ENCODE peak calls at places on chromosomes 5 and 9, in ten cellular contexts. One of them, this sample, is unnamed.

GRCh38 chr9:135399000-135399649 is 80.5 kb upstream of the PPP1R26 start:
- DNase-seq in AG09309: no peak
- DNase-seq in lower leg skin: no peak
- DNase-seq in heart right ventricle: no peak
- DNase-seq in epithelial cell of esophagus: no peak
- DNase-seq in bronchial epithelial cell: no peak
- DNase-seq in tibial artery: no peak
- DNase-seq in GM23338: no peak
- DNase-seq in tibial nerve: no peak
- DNase-seq in body of pancreas: no peak
- DNase-seq in this sample: no peak

GRCh38 chr5:24226492-24226891 is 418.3 kb downstream of the CDH10 start:
- DNase-seq in tibial nerve: no peak
- DNase-seq in body of pancreas: no peak
- DNase-seq in GM23338: no peak
- DNase-seq in heart right ventricle: no peak
- DNase-seq in bronchial epithelial cell: no peak
- DNase-seq in tibial artery: peak
- DNase-seq in AG09309: no peak
- DNase-seq in epithelial cell of esophagus: no peak
- DNase-seq in lower leg skin: no peak
- DNase-seq in this sample: no peak

GRCh38 chr5:31122998-31123950 is 70.2 kb upstream of the CDH6 start:
- DNase-seq in GM23338: no peak
- DNase-seq in epithelial cell of esophagus: peak
- DNase-seq in AG09309: no peak
- DNase-seq in lower leg skin: no peak
- DNase-seq in body of pancreas: no peak
- DNase-seq in heart right ventricle: no peak
- DNase-seq in tibial nerve: no peak
- DNase-seq in tibial artery: no peak
- DNase-seq in bronchial epithelial cell: peak
- DNase-seq in this sample: no peak

GRCh38 chr9:38423939-38424843 is at the start of gene IGFBPL1:
- DNase-seq in body of pancreas: no peak
- DNase-seq in epithelial cell of esophagus: peak
- DNase-seq in AG09309: no peak
- DNase-seq in lower leg skin: peak
- DNase-seq in heart right ventricle: no peak
- DNase-seq in GM23338: peak
- DNase-seq in tibial artery: no peak
- DNase-seq in bronchial epithelial cell: no peak
- DNase-seq in tibial nerve: no peak
- DNase-seq in this sample: peak

GRCh38 chr5:4058899-4059298 is 463.3 kb downstream of the IRX1 start:
- DNase-seq in tibial artery: no peak
- DNase-seq in tibial nerve: no peak
- DNase-seq in heart right ventricle: peak
- DNase-seq in AG09309: no peak
- DNase-seq in bronchial epithelial cell: no peak
- DNase-seq in GM23338: no peak
- DNase-seq in body of pancreas: no peak
- DNase-seq in epithelial cell of esophagus: peak
- DNase-seq in lower leg skin: no peak
- DNase-seq in this sample: no peak

GRCh38 chr5:17879276-17879675 is 245.0 kb downstream of the TAF11L14 start:
- DNase-seq in lower leg skin: no peak
- DNase-seq in heart right ventricle: no peak
- DNase-seq in GM23338: no peak
- DNase-seq in epithelial cell of esophagus: no peak
- DNase-seq in tibial nerve: no peak
- DNase-seq in body of pancreas: no peak
- DNase-seq in tibial artery: no peak
- DNase-seq in bronchial epithelial cell: no peak
- DNase-seq in AG09309: no peak
- DNase-seq in this sample: no peak

GRCh38 chr5:83577036-83577636 is 105.6 kb downstream of the VCAN start:
- DNase-seq in tibial nerve: no peak
- DNase-seq in body of pancreas: peak
- DNase-seq in lower leg skin: no peak
- DNase-seq in heart right ventricle: no peak
- DNase-seq in AG09309: no peak
- DNase-seq in tibial artery: no peak
- DNase-seq in epithelial cell of esophagus: peak
- DNase-seq in GM23338: no peak
- DNase-seq in bronchial epithelial cell: peak
- DNase-seq in this sample: no peak

GRCh38 chr5:177333420-177334154 is 17.9 kb downstream of the LMAN2 start:
- DNase-seq in tibial artery: no peak
- DNase-seq in AG09309: no peak
- DNase-seq in body of pancreas: no peak
- DNase-seq in bronchial epithelial cell: no peak
- DNase-seq in lower leg skin: no peak
- DNase-seq in tibial nerve: no peak
- DNase-seq in GM23338: no peak
- DNase-seq in epithelial cell of esophagus: no peak
- DNase-seq in heart right ventricle: no peak
- DNase-seq in this sample: no peak

GRCh38 chr5:143207058-143207457 is 196.4 kb downstream of the NR3C1 start:
- DNase-seq in epithelial cell of esophagus: no peak
- DNase-seq in heart right ventricle: no peak
- DNase-seq in tibial nerve: no peak
- DNase-seq in tibial artery: no peak
- DNase-seq in lower leg skin: no peak
- DNase-seq in body of pancreas: no peak
- DNase-seq in GM23338: no peak
- DNase-seq in AG09309: no peak
- DNase-seq in bronchial epithelial cell: no peak
- DNase-seq in this sample: no peak
- H3K4me3 ChIP-seq in epithelial cell of esophagus: no peak
- H3K4me3 ChIP-seq in heart right ventricle: no peak
- H3K4me3 ChIP-seq in tibial nerve: no peak
- H3K4me3 ChIP-seq in tibial artery: no peak
- H3K4me3 ChIP-seq in lower leg skin: no peak
- H3K4me3 ChIP-seq in body of pancreas: no peak
- H3K4me3 ChIP-seq in GM23338: no peak
- H3K4me3 ChIP-seq in AG09309: no peak
- H3K4me3 ChIP-seq in bronchial epithelial cell: no peak
- H3K4me3 ChIP-seq in this sample: no peak

GRCh38 chr5:92884464-92884863 is 696.6 kb downstream of the NR2F1-AS1 start:
- DNase-seq in GM23338: no peak
- DNase-seq in tibial nerve: no peak
- DNase-seq in bronchial epithelial cell: no peak
- DNase-seq in AG09309: no peak
- DNase-seq in epithelial cell of esophagus: no peak
- DNase-seq in heart right ventricle: no peak
- DNase-seq in tibial artery: no peak
- DNase-seq in lower leg skin: no peak
- DNase-seq in body of pancreas: no peak
- DNase-seq in this sample: no peak
- TF ChIP-seq CTCF in GM23338: no peak
- TF ChIP-seq CTCF in tibial nerve: no peak
- TF ChIP-seq CTCF in bronchial epithelial cell: no peak
- TF ChIP-seq CTCF in AG09309: no peak
- TF ChIP-seq CTCF in epithelial cell of esophagus: no peak
- TF ChIP-seq CTCF in heart right ventricle: no peak
- TF ChIP-seq CTCF in tibial artery: no peak
- TF ChIP-seq CTCF in lower leg skin: no peak
- TF ChIP-seq CTCF in body of pancreas: no peak
- TF ChIP-seq CTCF in this sample: no peak

GRCh38 chr9:35729101-35729500 is 2.9 kb downstream of the TLN1 start:
- DNase-seq in bronchial epithelial cell: no peak
- DNase-seq in epithelial cell of esophagus: no peak
- DNase-seq in body of pancreas: no peak
- DNase-seq in heart right ventricle: no peak
- DNase-seq in lower leg skin: no peak
- DNase-seq in tibial nerve: no peak
- DNase-seq in AG09309: no peak
- DNase-seq in tibial artery: no peak
- DNase-seq in GM23338: no peak
- DNase-seq in this sample: no peak

GRCh38 chr9:35728041-35728971 is 3.7 kb downstream of the TLN1 start:
- DNase-seq in GM23338: peak
- DNase-seq in tibial artery: peak
- DNase-seq in tibial nerve: peak
- DNase-seq in heart right ventricle: peak
- DNase-seq in bronchial epithelial cell: peak
- DNase-seq in AG09309: peak
- DNase-seq in body of pancreas: peak
- DNase-seq in lower leg skin: peak
- DNase-seq in epithelial cell of esophagus: peak
- DNase-seq in this sample: peak

GRCh38 chr9:35727676-35728040 is 4.3 kb downstream of the TLN1 start:
- DNase-seq in lower leg skin: no peak
- DNase-seq in bronchial epithelial cell: no peak
- DNase-seq in AG09309: no peak
- DNase-seq in epithelial cell of esophagus: no peak
- DNase-seq in heart right ventricle: no peak
- DNase-seq in GM23338: no peak
- DNase-seq in tibial nerve: no peak
- DNase-seq in tibial artery: no peak
- DNase-seq in body of pancreas: no peak
- DNase-seq in this sample: no peak

GRCh38 chr9:35725362-35725761 is 6.6 kb downstream of the TLN1 start:
- DNase-seq in body of pancreas: no peak
- DNase-seq in tibial nerve: no peak
- DNase-seq in heart right ventricle: no peak
- DNase-seq in bronchial epithelial cell: no peak
- DNase-seq in AG09309: no peak
- DNase-seq in GM23338: peak
- DNase-seq in lower leg skin: no peak
- DNase-seq in epithelial cell of esophagus: no peak
- DNase-seq in tibial artery: no peak
- DNase-seq in this sample: no peak

DNA sequence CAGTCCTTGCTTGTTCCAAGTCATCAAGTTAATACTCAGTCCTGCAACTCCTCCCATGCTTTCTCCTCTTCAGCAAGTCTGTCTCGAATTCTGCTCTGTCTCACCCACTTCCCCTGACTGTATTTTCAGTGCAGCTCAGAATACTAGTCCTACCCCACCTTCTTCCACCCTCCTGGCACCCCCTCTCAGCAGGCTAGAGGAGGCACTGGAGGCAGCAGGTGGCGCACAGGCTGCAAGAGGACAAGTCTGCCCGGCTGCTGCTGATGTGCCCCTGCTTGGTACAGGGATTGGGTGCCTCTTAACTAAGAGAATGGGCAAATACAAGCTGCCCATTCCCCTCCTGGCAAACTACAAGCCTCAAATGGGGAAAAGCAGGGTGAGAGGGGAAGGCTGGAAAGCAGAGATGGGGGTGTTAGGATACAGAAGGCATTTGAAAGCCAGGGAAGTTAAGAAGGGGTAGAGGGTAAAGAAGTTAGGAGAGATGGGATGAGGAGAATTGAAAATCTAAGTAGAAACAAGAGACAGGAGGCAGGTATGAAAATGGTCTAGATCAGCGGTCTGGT is 5.0 kb downstream of the TLN1 start:
- DNase-seq in body of pancreas: no peak
- DNase-seq in GM23338: peak
- DNase-seq in tibial nerve: no peak
- DNase-seq in lower leg skin: no peak
- DNase-seq in bronchial epithelial cell: no peak
- DNase-seq in heart right ventricle: peak
- DNase-seq in tibial artery: peak
- DNase-seq in epithelial cell of esophagus: peak
- DNase-seq in AG09309: peak
- DNase-seq in this sample: peak
- H3K4me3 ChIP-seq in body of pancreas: no peak
- H3K4me3 ChIP-seq in GM23338: peak
- H3K4me3 ChIP-seq in tibial nerve: no peak
- H3K4me3 ChIP-seq in lower leg skin: no peak
- H3K4me3 ChIP-seq in bronchial epithelial cell: no peak
- H3K4me3 ChIP-seq in heart right ventricle: peak
- H3K4me3 ChIP-seq in tibial artery: peak
- H3K4me3 ChIP-seq in epithelial cell of esophagus: no peak
- H3K4me3 ChIP-seq in AG09309: peak
- H3K4me3 ChIP-seq in this sample: peak

GRCh38 chr9:83979812-83980394 is at the start of gene HNRNPK:
- DNase-seq in tibial nerve: peak
- DNase-seq in GM23338: peak
- DNase-seq in epithelial cell of esophagus: peak
- DNase-seq in body of pancreas: peak
- DNase-seq in heart right ventricle: peak
- DNase-seq in bronchial epithelial cell: peak
- DNase-seq in AG09309: peak
- DNase-seq in lower leg skin: peak
- DNase-seq in tibial artery: peak
- DNase-seq in this sample: peak

GRCh38 chr9:83978992-83979811 is 813 bp downstream of the HNRNPK start:
- DNase-seq in lower leg skin: peak
- DNase-seq in heart right ventricle: peak
- DNase-seq in GM23338: peak
- DNase-seq in epithelial cell of esophagus: peak
- DNase-seq in tibial nerve: peak
- DNase-seq in tibial artery: peak
- DNase-seq in bronchial epithelial cell: peak
- DNase-seq in AG09309: peak
- DNase-seq in body of pancreas: peak
- DNase-seq in this sample: peak

GRCh38 chr9:83977196-83977595 is 2.8 kb downstream of the HNRNPK start:
- DNase-seq in heart right ventricle: no peak
- DNase-seq in GM23338: no peak
- DNase-seq in bronchial epithelial cell: no peak
- DNase-seq in tibial artery: no peak
- DNase-seq in AG09309: no peak
- DNase-seq in tibial nerve: no peak
- DNase-seq in epithelial cell of esophagus: no peak
- DNase-seq in lower leg skin: no peak
- DNase-seq in body of pancreas: no peak
- DNase-seq in this sample: no peak

GRCh38 chr9:83981126-83981871 is 694 bp downstream of the RMI1 start:
- DNase-seq in epithelial cell of esophagus: peak
- DNase-seq in body of pancreas: peak
- DNase-seq in AG09309: no peak
- DNase-seq in tibial nerve: no peak
- DNase-seq in tibial artery: peak
- DNase-seq in heart right ventricle: no peak
- DNase-seq in GM23338: peak
- DNase-seq in lower leg skin: no peak
- DNase-seq in bronchial epithelial cell: peak
- DNase-seq in this sample: no peak

DNA sequence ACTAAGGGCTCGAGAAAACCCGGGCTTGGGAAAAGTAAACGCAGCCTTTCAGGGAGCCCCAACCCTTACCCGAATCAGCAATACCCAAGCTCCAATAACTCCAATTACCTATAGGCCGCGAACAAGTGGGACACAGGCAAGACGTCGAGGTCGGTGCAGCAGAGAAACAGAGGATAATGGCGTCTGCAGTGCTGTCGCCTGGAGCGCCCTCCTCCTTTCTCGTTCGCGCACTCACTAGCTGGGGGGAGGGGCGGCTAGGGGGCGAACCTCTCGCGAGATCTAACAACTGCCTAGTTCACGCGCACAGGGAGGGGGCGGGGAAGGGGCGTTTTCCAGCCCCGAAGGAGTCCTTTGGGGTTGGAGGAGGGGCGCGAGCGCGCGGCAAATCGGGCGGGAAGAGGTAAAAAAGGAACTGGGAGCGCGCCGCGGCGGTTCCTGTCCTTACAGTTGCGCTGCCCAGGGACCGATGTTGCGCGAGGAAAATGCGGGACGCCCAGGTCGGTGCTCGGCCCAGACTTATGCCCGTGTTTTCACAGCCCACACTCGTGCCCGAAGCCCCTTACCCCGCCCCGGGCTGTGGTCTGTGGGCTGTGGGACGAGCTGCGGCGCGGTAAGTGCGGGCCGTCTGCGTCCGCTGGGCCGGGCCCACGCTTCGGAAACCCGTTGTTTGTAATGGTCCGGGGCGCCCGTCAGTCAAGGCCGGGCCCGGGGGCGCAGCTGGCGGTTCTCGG is at the start of gene RMI1:
- DNase-seq in bronchial epithelial cell: peak
- DNase-seq in heart right ventricle: peak
- DNase-seq in tibial artery: peak
- DNase-seq in tibial nerve: peak
- DNase-seq in AG09309: peak
- DNase-seq in body of pancreas: peak
- DNase-seq in GM23338: peak
- DNase-seq in epithelial cell of esophagus: peak
- DNase-seq in lower leg skin: peak
- DNase-seq in this sample: peak
- TF ChIP-seq CTCF in bronchial epithelial cell: peak
- TF ChIP-seq CTCF in heart right ventricle: no peak
- TF ChIP-seq CTCF in tibial artery: peak
- TF ChIP-seq CTCF in tibial nerve: peak
- TF ChIP-seq CTCF in AG09309: no peak
- TF ChIP-seq CTCF in body of pancreas: peak
- TF ChIP-seq CTCF in GM23338: no peak
- TF ChIP-seq CTCF in epithelial cell of esophagus: peak
- TF ChIP-seq CTCF in lower leg skin: no peak
- TF ChIP-seq CTCF in this sample: no peak